ENCODE peak calls at places on chromosomes 2 and 18, in eight cellular contexts. A, O, X, H, P, Y, K and W are unnamed samples.

GRCh38 chr2:120823551-120823950 is 87.9 kb downstream of the GLI2 start:
- DNase-seq in A (no peak), O (no peak), X (no peak), H (no peak), P (no peak), Y (no peak), K (no peak), W (no peak)

GRCh38 chr18:78681396-78681795 is 298.2 kb upstream of the SALL3 start:
- DNase-seq in A (no peak), O (no peak), X (no peak), H (no peak), P (no peak), Y (no peak), K (no peak), W (no peak)

GRCh38 chr18:46283268-46283667 is 179.1 kb downstream of the HAUS1 start:
- DNase-seq in A (no peak), O (no peak), X (no peak), H (peak), P (no peak), Y (no peak), K (no peak), W (no peak)

GRCh38 chr2:199696048-199696447 is 154.9 kb downstream of the FTCDNL1 start:
- DNase-seq in A (no peak), O (no peak), X (no peak), H (no peak), P (no peak), Y (peak), K (no peak), W (no peak)

GRCh38 chr2:54697934-54698333 is 25.5 kb upstream of the EML6 start:
- DNase-seq in A (no peak), O (no peak), X (no peak), H (no peak), P (no peak), Y (no peak), K (no peak), W (no peak)

GRCh38 chr2:37414470-37414949 is 70.1 kb downstream of the QPCT start:
- DNase-seq in A (no peak), O (peak), X (peak), H (peak), P (peak), Y (no peak), K (no peak), W (peak)

GRCh38 chr2:228600265-228600664 is 418.8 kb upstream of the SPHKAP start:
- DNase-seq in A (no peak), O (no peak), X (peak), H (peak), P (no peak), Y (no peak), K (no peak), W (no peak)

GRCh38 chr2:220053919-220054318 is 426.5 kb downstream of the SLC4A3 start:
- DNase-seq in A (no peak), O (no peak), X (no peak), H (peak), P (peak), Y (no peak), K (no peak), W (no peak)

GRCh38 chr2:236688563-236689392 is 119.2 kb downstream of the ACKR3 start:
- DNase-seq in A (no peak), O (no peak), X (no peak), H (no peak), P (no peak), Y (no peak), K (no peak), W (no peak)

GRCh38 chr2:195998070-195998469 is 70.6 kb downstream of the DNAH7 start:
- DNase-seq in A (no peak), O (no peak), X (no peak), H (no peak), P (no peak), Y (no peak), K (no peak), W (no peak)

GRCh38 chr2:180520206-180520605 is 460.2 kb upstream of the UBE2E3 start:
- DNase-seq in A (no peak), O (no peak), X (no peak), H (peak), P (peak), Y (no peak), K (no peak), W (no peak)

GRCh38 chr2:195810340-195811098 is 153.5 kb downstream of the SLC39A10 start:
- DNase-seq in A (no peak), O (no peak), X (no peak), H (no peak), P (no peak), Y (no peak), K (no peak), W (no peak)

GRCh38 chr2:241855245-241855887 is 3.3 kb downstream of the PDCD1 start:
- DNase-seq in A (peak), O (no peak), X (no peak), H (no peak), P (no peak), Y (no peak), K (no peak), W (peak)

GRCh38 chr2:19198376-19198775 is 160.0 kb downstream of the OSR1 start:
- DNase-seq in A (no peak), O (no peak), X (no peak), H (no peak), P (no peak), Y (peak), K (no peak), W (no peak)